ENCODE peak calls at places on chromosomes 16 and 17, in six cellular contexts. E, C, S, A, M and Q are unnamed samples. For H3K27me3, the result is how much of the 10 kb centered on the place peaks cover.

GRCh38 chr16:24955975-24956731 is 59.0 kb downstream of the ARHGAP17 start:
- ATAC-seq in E (no peak), C (no peak), S (peak), A (peak), M (no peak), Q (no peak)

GRCh38 chr17:16662936-16663335 is 9.3 kb upstream of the ZNF624 start:
- ATAC-seq in E (no peak), C (no peak), S (no peak), A (no peak), M (no peak), Q (no peak)

GRCh38 chr17:75842963-75843576 is 1.1 kb downstream of the UNC13D start:
- ATAC-seq in E (no peak), C (no peak), S (no peak), A (no peak), M (no peak), Q (no peak)

GRCh38 chr16:49859139-49859947 is 3.4 kb upstream of the ZNF423 start:
- ATAC-seq in E (peak), C (no peak), S (peak), A (peak), M (peak), Q (no peak)

GRCh38 chr16:66750279-66751134 is 902 bp downstream of the DYNC1LI2 start:
- ATAC-seq in E (no peak), C (peak), S (no peak), A (no peak), M (no peak), Q (no peak)

GRCh38 chr16:88789593-88789992 is 4.6 kb upstream of the PIEZO1 start:
- ATAC-seq in E (no peak), C (no peak), S (no peak), A (peak), M (peak), Q (no peak)

GRCh38 chr17:19021622-19022083 is 17.1 kb upstream of the FAM83G start:
- ATAC-seq in E (no peak), C (no peak), S (no peak), A (no peak), M (no peak), Q (no peak)

GRCh38 chr17:20127660-20128413 is 118.7 kb downstream of the SPECC1 start:
- ATAC-seq in E (no peak), C (no peak), S (no peak), A (peak), M (no peak), Q (no peak)

GRCh38 chr17:65554568-65555223 is 6.8 kb downstream of the AXIN2 start:
- ATAC-seq in E (no peak), C (peak), S (peak), A (peak), M (peak), Q (peak)

GRCh38 chr16:67264277-67264676 is 15.1 kb upstream of the PLEKHG4 start:
- ATAC-seq in E (no peak), C (peak), S (no peak), A (no peak), M (no peak), Q (no peak)

GRCh38 chr17:18850679-18851078 is 7.3 kb upstream of the PRPSAP2 start:
- ATAC-seq in E (no peak), C (peak), S (no peak), A (no peak), M (no peak), Q (no peak)

GRCh38 chr17:74737299-74738050 is 419 bp downstream of the RAB37 start:
- ATAC-seq in E (no peak), C (peak), S (peak), A (peak), M (peak), Q (no peak)

GRCh38 chr17:29618272-29619065 is 4.2 kb downstream of the CORO6 start:
- ATAC-seq in E (no peak), C (peak), S (no peak), A (no peak), M (no peak), Q (no peak)

GRCh38 chr17:58527306-58527705 is 12.9 kb upstream of the MTMR4 start:
- ATAC-seq in E (no peak), C (peak), S (no peak), A (no peak), M (no peak), Q (no peak)

GRCh38 chr17:29042679-29043538 is at the start of gene PIPOX:
- ATAC-seq in E (peak), C (peak), S (peak), A (peak), M (peak), Q (peak)

GRCh38 chr17:49939318-49939717 is 29.7 kb upstream of the DLX4 start:
- ATAC-seq in E (no peak), C (peak), S (no peak), A (no peak), M (peak), Q (no peak)
- H3K27me3 ChIP-seq in E (under half), C (under half), S (under half), A (under half), M (under half), Q (half or more)

GRCh38 chr17:40824015-40824832 is 1.8 kb upstream of the KRT10 start:
- ATAC-seq in E (no peak), C (no peak), S (no peak), A (no peak), M (no peak), Q (no peak)

GRCh38 chr17:40819528-40820125 is 2.8 kb downstream of the KRT10 start:
- ATAC-seq in E (no peak), C (peak), S (peak), A (peak), M (no peak), Q (peak)

GRCh38 chr17:40820228-40820838 is 2.1 kb downstream of the KRT10 start:
- ATAC-seq in E (no peak), C (no peak), S (no peak), A (no peak), M (no peak), Q (no peak)

GRCh38 chr17:40821536-40821935 is 878 bp downstream of the KRT10 start:
- ATAC-seq in E (no peak), C (no peak), S (no peak), A (no peak), M (no peak), Q (no peak)

DNA sequence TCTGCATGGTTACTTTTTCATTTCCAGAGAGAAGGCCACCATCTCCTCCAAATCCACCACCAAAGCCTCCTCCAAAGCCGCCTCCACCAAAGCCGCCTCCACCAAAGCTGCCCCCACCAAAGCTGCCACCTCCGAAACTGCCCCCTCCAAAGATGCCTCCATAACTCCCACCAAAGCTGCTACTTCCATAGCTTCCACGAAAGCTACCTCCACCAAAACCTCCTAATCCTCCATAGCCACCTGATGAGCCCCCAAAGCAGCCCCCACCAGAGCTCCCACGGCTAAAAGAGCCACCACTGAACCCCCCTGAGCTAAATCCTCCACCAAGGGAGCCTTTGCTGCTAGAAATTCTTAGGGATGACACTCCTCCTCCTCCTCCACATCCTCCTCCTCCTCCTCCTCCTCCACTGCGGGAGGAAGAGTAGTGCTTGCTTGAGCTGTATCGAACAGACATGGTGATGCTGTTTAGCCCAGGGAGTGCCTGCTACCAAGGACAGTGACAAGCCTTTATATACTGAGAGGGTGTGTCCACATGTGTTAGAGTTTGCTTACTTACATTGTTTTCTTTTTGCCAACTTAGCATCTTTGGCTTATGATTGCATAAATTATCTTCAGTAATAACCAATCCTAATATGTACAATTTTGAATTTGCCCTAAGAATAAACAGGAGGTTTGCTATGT is at the start of gene KRT10:
- ATAC-seq in E (no peak), C (no peak), S (no peak), A (no peak), M (no peak), Q (no peak)
- TF ChIP-seq POLR2A in E (no peak), C (no peak), S (no peak), A (no peak), M (no peak), Q (no peak)

GRCh38 chr16:21639493-21639892 is 12.9 kb downstream of the IGSF6 start:
- ATAC-seq in E (no peak), C (no peak), S (no peak), A (no peak), M (no peak), Q (no peak)
- H3K27me3 ChIP-seq in E (under half), C (under half), S (under half), A (under half), M (under half), Q (under half)

GRCh38 chr17:81727324-81728031 is 15.4 kb downstream of the SLC25A10 start:
- ATAC-seq in E (peak), C (peak), S (peak), A (no peak), M (no peak), Q (no peak)

GRCh38 chr17:81722184-81723120 is 10.4 kb downstream of the SLC25A10 start:
- ATAC-seq in E (peak), C (peak), S (peak), A (peak), M (peak), Q (no peak)

GRCh38 chr17:81726004-81726403 is 13.9 kb downstream of the SLC25A10 start:
- ATAC-seq in E (peak), C (no peak), S (no peak), A (no peak), M (no peak), Q (no peak)

GRCh38 chr17:81720267-81721071 is 8.4 kb downstream of the SLC25A10 start:
- ATAC-seq in E (no peak), C (no peak), S (no peak), A (no peak), M (no peak), Q (no peak)

GRCh38 chr17:81723651-81724209 is 11.6 kb downstream of the SLC25A10 start:
- ATAC-seq in E (no peak), C (no peak), S (no peak), A (no peak), M (no peak), Q (no peak)
- TF ChIP-seq POLR2A in E (no peak), C (peak), S (peak), A (no peak), M (no peak), Q (no peak)

GRCh38 chr17:7717756-7718350 is 309 bp downstream of the DNAH2 start:
- ATAC-seq in E (no peak), C (no peak), S (peak), A (no peak), M (peak), Q (no peak)
- H3K27me3 ChIP-seq in E (under half), C (under half), S (under half), A (under half), M (under half), Q (under half)

DNA sequence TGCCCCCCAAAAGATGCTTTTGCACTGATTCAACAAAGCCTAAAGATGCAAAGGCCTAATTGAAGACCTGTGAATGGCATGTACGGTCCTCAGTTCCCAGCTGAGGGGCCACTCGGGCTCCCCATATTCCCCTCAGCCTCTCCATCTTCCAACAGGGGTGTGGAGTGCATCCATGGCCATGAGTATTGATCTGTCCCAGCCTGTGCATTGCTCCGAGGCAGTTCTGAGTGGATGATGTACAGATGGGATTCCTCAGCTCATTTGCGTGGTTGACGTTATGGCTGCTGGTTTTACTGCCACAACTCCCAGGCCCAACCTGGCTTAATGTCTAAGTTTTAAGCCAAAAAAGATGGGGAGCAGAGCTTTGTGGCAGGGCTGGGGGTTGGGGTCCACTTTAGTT is 162.7 kb upstream of the ZNF267 start:
- ATAC-seq in E (no peak), C (no peak), S (no peak), A (no peak), M (no peak), Q (no peak)
- TF ChIP-seq POLR2A in E (no peak), C (no peak), S (no peak), A (no peak), M (no peak), Q (no peak)

GRCh38 chr17:72176516-72176851 is 55.7 kb downstream of the SOX9 start:
- ATAC-seq in E (no peak), C (no peak), S (no peak), A (no peak), M (no peak), Q (no peak)
- H3K27me3 ChIP-seq in E (under half), C (under half), S (under half), A (under half), M (under half), Q (under half)

GRCh38 chr16:799111-799947 is 1.2 kb downstream of the GNG13 start:
- ATAC-seq in E (no peak), C (no peak), S (no peak), A (no peak), M (no peak), Q (no peak)
- TF ChIP-seq POLR2A in E (no peak), C (no peak), S (no peak), A (no peak), M (no peak), Q (no peak)

GRCh38 chr16:77841275-77841640 is 52.9 kb downstream of the VAT1L start:
- ATAC-seq in E (peak), C (no peak), S (no peak), A (no peak), M (no peak), Q (no peak)
- H3K27me3 ChIP-seq in E (under half), C (under half), S (under half), A (under half), M (under half), Q (under half)